ENCODE peak calls at places on chromosomes 13 and 19, in five cellular contexts. H is H9; L is upper lobe of right lung; J is breast epithelium; F is CD8-positive, alpha-beta memory T cell. R is an unnamed sample.

GRCh38 chr19:31448221-31448657 is 99.0 kb upstream of the TSHZ3 start:
- DNase-seq in H (no peak), L (peak; percentile 72), J (peak; percentile 43), F (no peak), R (peak; percentile 69)

GRCh38 chr19:4396949-4397783 is 3.2 kb downstream of the SH3GL1 start:
- DNase-seq in H (no peak), L (no peak), J (no peak), F (no peak), R (no peak)

GRCh38 chr13:76677047-76677446 is 209.2 kb downstream of the KCTD12 start:
- DNase-seq in H (no peak), L (no peak), J (no peak), F (no peak), R (peak; percentile 56)

GRCh38 chr19:480016-480855 is 16.1 kb upstream of the MADCAM1 start:
- DNase-seq in H (peak; percentile 82), L (peak; percentile 90), J (peak; percentile 57), F (no peak), R (no peak)

GRCh38 chr13:112744306-112745021 is 54.6 kb downstream of the ATP11A start:
- DNase-seq in H (no peak), L (peak; percentile 74), J (no peak), F (no peak), R (peak; percentile 66)

GRCh38 chr13:78700121-78700910 is 41.4 kb upstream of the OBI1 start:
- DNase-seq in H (no peak), L (no peak), J (no peak), F (no peak), R (peak; percentile 62)

GRCh38 chr13:46475586-46475991 is 77.4 kb upstream of the LRCH1 start:
- DNase-seq in H (no peak), L (no peak), J (no peak), F (no peak), R (peak; percentile 32)

GRCh38 chr13:112450567-112451240 is 74.5 kb downstream of the SPACA7 start:
- DNase-seq in H (no peak), L (no peak), J (no peak), F (no peak), R (no peak)

GRCh38 chr13:52012512-52012836 is 276 bp downstream of the ALG11 start:
- DNase-seq in H (no peak), L (no peak), J (no peak), F (no peak), R (no peak)

GRCh38 chr13:112322562-112322961 is 53.6 kb upstream of the SPACA7 start:
- DNase-seq in H (no peak), L (peak; percentile 56), J (no peak), F (no peak), R (no peak)

GRCh38 chr13:61414686-61415664 is 674 bp downstream of the PCDH20 start:
- DNase-seq in H (peak; percentile 93), L (peak; percentile 86), J (no peak), F (no peak), R (peak; percentile 36)

GRCh38 chr13:32893176-32893575 is 123.0 kb upstream of the KL start:
- DNase-seq in H (no peak), L (no peak), J (no peak), F (no peak), R (no peak)

GRCh38 chr19:1650627-1651009 is 1.8 kb downstream of the TCF3 start:
- DNase-seq in H (no peak), L (no peak), J (no peak), F (peak; percentile 34), R (no peak)

GRCh38 chr19:44869728-44870470 is 21.2 kb upstream of the TOMM40 start:
- DNase-seq in H (no peak), L (peak; percentile 79), J (no peak), F (no peak), R (peak; percentile 92)

GRCh38 chr19:16726916-16727315 is 7.3 kb downstream of the NWD1 start:
- DNase-seq in H (no peak), L (no peak), J (no peak), F (no peak), R (no peak)

GRCh38 chr19:21568816-21569496 is 63.6 kb downstream of the ZNF429 start:
- DNase-seq in H (no peak), L (peak; percentile 85), J (peak; percentile 94), F (peak; percentile 84), R (peak; percentile 89)

GRCh38 chr13:50124536-50125305 is 109.5 kb downstream of the KCNRG start:
- DNase-seq in H (peak; percentile 69), L (no peak), J (no peak), F (peak; percentile 94), R (peak; percentile 95)

GRCh38 chr19:6644796-6645195 is 25.2 kb downstream of the TNFSF14 start:
- DNase-seq in H (no peak), L (no peak), J (no peak), F (no peak), R (no peak)

GRCh38 chr19:41926861-41927809 is 1.1 kb downstream of the ERFL start:
- DNase-seq in H (no peak), L (no peak), J (no peak), F (no peak), R (no peak)

GRCh38 chr13:31885994-31886393 is 145.6 kb upstream of the FRY start:
- DNase-seq in H (no peak), L (no peak), J (no peak), F (no peak), R (no peak)

GRCh38 chr19:16258440-16258903 is 60.8 kb downstream of the AP1M1 start:
- DNase-seq in H (no peak), L (peak; percentile 78), J (peak; percentile 31), F (no peak), R (no peak)

GRCh38 chr13:21735621-21736401 is 64.9 kb downstream of the FGF9 start:
- DNase-seq in H (no peak), L (no peak), J (no peak), F (no peak), R (no peak)

GRCh38 chr13:40595693-40596092 is 70.7 kb downstream of the FOXO1 start:
- DNase-seq in H (no peak), L (no peak), J (no peak), F (no peak), R (peak; percentile 18)

GRCh38 chr13:26980099-26981031 is 191.2 kb downstream of the USP12 start:
- DNase-seq in H (no peak), L (no peak), J (no peak), F (peak; percentile 12), R (no peak)

GRCh38 chr13:26977541-26977940 is 194.1 kb downstream of the USP12 start:
- DNase-seq in H (no peak), L (no peak), J (no peak), F (no peak), R (peak; percentile 68)

GRCh38 chr13:26976336-26976735 is 195.3 kb downstream of the USP12 start:
- DNase-seq in H (no peak), L (no peak), J (no peak), F (no peak), R (no peak)

GRCh38 chr13:26978081-26978860 is 193.3 kb downstream of the USP12 start:
- DNase-seq in H (peak; percentile 56), L (no peak), J (no peak), F (no peak), R (no peak)

DNA sequence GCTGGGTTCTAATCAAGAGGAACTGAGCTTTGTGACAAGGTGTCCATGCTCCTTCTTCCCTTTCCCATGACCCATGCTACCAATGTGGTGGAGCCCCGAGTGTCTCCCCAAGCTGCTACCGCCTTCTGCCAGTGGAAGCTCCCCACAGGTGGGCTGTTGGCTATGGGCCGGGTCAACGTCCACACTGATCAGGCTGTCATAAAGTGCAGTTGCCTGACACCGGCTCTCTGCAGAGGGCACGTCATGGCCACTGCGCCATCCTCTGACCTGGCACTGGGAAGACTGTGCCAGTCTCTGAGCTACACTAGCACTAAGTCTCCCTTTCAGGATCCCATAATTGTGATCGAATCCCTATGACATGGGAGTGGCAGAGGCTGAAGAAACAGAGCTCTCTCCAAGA is 192.3 kb downstream of the USP12 start:
- DNase-seq in H (no peak), L (no peak), J (no peak), F (no peak), R (no peak)
- H3K4me1 ChIP-seq in H (no peaks in the 10 kb centered on the region), L (peaks cover 12% of the 10 kb centered on the region), J (no peaks in the 10 kb centered on the region), F (no peaks in the 10 kb centered on the region), R (peaks cover 5% of the 10 kb centered on the region)

GRCh38 chr19:18271433-18271841 is 2.8 kb downstream of the IQCN start:
- DNase-seq in H (no peak), L (no peak), J (no peak), F (peak; percentile 39), R (no peak)

GRCh38 chr19:18273566-18274302 is 518 bp downstream of the IQCN start:
- DNase-seq in H (no peak), L (no peak), J (no peak), F (peak; percentile 34), R (no peak)

GRCh38 chr19:18270304-18270703 is 3.9 kb downstream of the IQCN start:
- DNase-seq in H (no peak), L (no peak), J (no peak), F (no peak), R (no peak)

GRCh38 chr19:18274776-18275356 is 614 bp upstream of the IQCN start:
- DNase-seq in H (peak; percentile 73), L (peak; percentile 85), J (peak; percentile 89), F (peak; percentile 52), R (peak; percentile 78)

DNA sequence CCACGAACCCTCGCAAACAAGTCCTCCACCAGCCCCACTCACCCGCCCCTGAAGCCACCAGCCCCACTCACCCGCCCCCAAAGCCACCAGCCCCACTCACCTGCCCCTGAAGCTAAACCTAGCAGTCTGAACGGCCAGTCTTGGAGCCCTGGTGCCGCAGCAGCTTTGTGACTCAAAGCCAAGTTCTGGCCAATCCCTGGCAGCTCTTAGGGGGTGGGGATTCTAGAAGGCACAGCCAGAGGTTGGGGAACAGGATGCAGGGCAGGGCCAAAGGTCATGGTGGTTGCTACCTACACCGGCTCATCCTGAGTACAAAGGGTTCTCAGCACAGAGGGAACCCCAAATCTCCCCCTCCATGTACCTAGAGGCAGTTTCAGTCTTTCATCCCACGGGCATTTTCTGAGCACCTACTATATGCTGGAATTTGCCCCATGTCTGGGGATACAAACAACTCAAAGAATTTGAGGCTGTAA is at the start of gene IQCN:
- DNase-seq in H (peak; percentile 75), L (no peak), J (peak; percentile 61), F (no peak), R (no peak)
- H3K27ac ChIP-seq in H (no peak within 1 kb of the TSS), L (peak within 1 kb of the TSS; percentile 25), J (peak within 1 kb of the TSS; percentile 87), F (peak within 1 kb of the TSS; percentile 2), R (peak within 1 kb of the TSS; percentile 41)

DNA sequence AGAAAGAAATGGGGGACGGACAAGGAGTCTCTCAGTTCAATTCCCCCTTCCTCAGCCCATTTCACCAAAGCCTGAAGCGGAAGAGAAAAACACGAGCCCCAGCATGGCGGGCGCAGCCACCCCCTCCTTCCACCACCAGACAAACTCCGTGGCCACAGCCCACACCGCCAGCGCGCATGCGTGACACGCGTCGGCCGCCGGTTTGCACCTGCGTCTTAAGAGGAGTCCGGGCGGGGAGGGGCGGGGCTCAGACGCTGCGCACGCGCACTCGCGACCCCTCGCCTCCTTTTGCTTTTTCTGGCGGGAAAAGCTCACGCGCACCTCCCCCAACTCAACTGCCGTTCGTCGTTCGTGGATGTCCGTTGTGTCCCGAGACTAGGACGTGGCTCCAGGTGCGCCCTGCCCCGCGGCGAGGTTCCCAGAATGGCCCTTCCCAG is at the start of gene KASH5:
- DNase-seq in H (no peak), L (peak; percentile 92), J (peak; percentile 75), F (peak; percentile 87), R (no peak)
- H3K4me1 ChIP-seq in H (no peaks in the 10 kb centered on the region), L (no peaks in the 10 kb centered on the region), J (no peaks in the 10 kb centered on the region), F (peaks cover 9% of the 10 kb centered on the region), R (no peaks in the 10 kb centered on the region)

DNA sequence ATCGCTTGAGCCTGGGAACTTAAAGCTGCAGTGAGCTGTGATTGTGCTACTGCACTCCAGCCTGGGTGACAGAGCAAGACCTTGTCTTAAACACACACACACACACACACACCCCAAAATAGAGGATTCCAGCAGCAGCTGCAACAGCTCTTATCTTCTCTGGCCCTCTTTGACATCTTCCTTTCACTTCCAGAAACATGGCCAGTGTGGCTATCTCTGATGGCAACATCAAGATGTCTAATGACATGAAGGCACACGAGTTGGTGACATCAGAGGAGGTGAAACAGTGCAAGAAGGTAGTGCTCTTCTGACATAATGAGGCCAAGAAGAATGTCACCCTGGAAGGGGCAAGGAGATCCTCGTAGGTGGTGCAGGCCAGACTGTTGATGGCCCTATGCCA is 81.2 kb downstream of the TM9SF2 start:
- DNase-seq in H (no peak), L (no peak), J (no peak), F (no peak), R (no peak)
- H3K27ac ChIP-seq in H (no peak overlapping the region), L (no peak overlapping the region), J (no peak overlapping the region), F (no peak overlapping the region), R (no peak overlapping the region)